ENCODE peak calls at places on chromosome 11, in seven cellular contexts. F is mammary epithelial cell, M is left ventricle myocardium inferior, S is HCT116, X is tibial nerve, L is coronary artery, W is lower lobe of right lung. Z is an unnamed sample.

GRCh38 chr11:59223611-59224010 is 10.9 kb upstream of the MPEG1 start:
- DNase-seq in F (no peak), L (no peak), X (no peak), M (no peak), S (no peak), W (no peak), Z (no peak)

GRCh38 chr11:83713701-83714100 is 427.5 kb upstream of the CCDC90B start:
- DNase-seq in M (no peak), S (no peak), W (no peak), F (no peak), X (no peak), L (no peak), Z (no peak)

GRCh38 chr11:18384157-18384641 is 10.2 kb upstream of the LDHA start:
- DNase-seq in M (peak), L (peak), S (no peak), F (peak), W (no peak), X (peak), Z (peak)

GRCh38 chr11:103601230-103601846 is 435.1 kb upstream of the DDI1 start:
- DNase-seq in M (no peak), F (peak), X (no peak), L (no peak), S (no peak), W (no peak), Z (peak)

GRCh38 chr11:116109228-116109627 is 605.0 kb upstream of the CADM1 start:
- DNase-seq in L (peak), W (no peak), F (peak), S (peak), X (no peak), M (no peak), Z (peak)

GRCh38 chr11:91664521-91664920 is 560.1 kb upstream of the FAT3 start:
- DNase-seq in M (no peak), X (no peak), W (no peak), L (no peak), S (no peak), F (no peak), Z (no peak)

GRCh38 chr11:93073026-93073425 is 103.6 kb downstream of the MTNR1B start:
- DNase-seq in M (no peak), S (no peak), F (no peak), X (no peak), L (no peak), W (no peak), Z (no peak)

GRCh38 chr11:124889692-124890091 is 8.0 kb downstream of the ROBO4 start:
- DNase-seq in W (no peak), M (no peak), X (no peak), F (no peak), S (no peak), L (no peak), Z (no peak)

GRCh38 chr11:33530824-33531223 is 169.8 kb downstream of the C11orf91 start:
- DNase-seq in X (no peak), W (no peak), M (no peak), S (no peak), L (no peak), F (peak), Z (no peak)

GRCh38 chr11:70296681-70297080 is 26.2 kb downstream of the PPFIA1 start:
- DNase-seq in X (no peak), L (no peak), W (no peak), M (no peak), F (no peak), S (no peak), Z (no peak)

GRCh38 chr11:20043992-20044391 is 116.3 kb downstream of the DBX1 start:
- DNase-seq in W (no peak), F (no peak), X (no peak), S (no peak), L (no peak), M (no peak), Z (no peak)

GRCh38 chr11:90650124-90650523 is 427.3 kb upstream of the CHORDC1 start:
- DNase-seq in S (no peak), L (no peak), W (no peak), M (no peak), F (no peak), X (no peak), Z (no peak)

GRCh38 chr11:91005458-91005857 is 782.6 kb upstream of the CHORDC1 start:
- DNase-seq in W (no peak), X (no peak), L (no peak), S (no peak), F (no peak), M (no peak), Z (no peak)

GRCh38 chr11:40380871-40381270 is 1078.6 kb downstream of the LRRC4C start:
- DNase-seq in L (no peak), F (no peak), W (no peak), M (no peak), S (peak), X (no peak), Z (no peak)

GRCh38 chr11:40388097-40388818 is 1071.2 kb downstream of the LRRC4C start:
- DNase-seq in S (no peak), M (no peak), L (no peak), F (no peak), X (no peak), W (no peak), Z (peak)

GRCh38 chr11:40381481-40381880 is 1078.0 kb downstream of the LRRC4C start:
- DNase-seq in W (no peak), F (no peak), L (no peak), M (no peak), X (no peak), S (no peak), Z (no peak)

GRCh38 chr11:40387240-40387980 is 1072.0 kb downstream of the LRRC4C start:
- DNase-seq in S (no peak), L (no peak), W (no peak), X (no peak), M (no peak), F (no peak), Z (no peak)

GRCh38 chr11:40384991-40385390 is 1074.5 kb downstream of the LRRC4C start:
- DNase-seq in L (no peak), M (no peak), F (no peak), S (no peak), X (no peak), W (no peak), Z (no peak)
- TF ChIP-seq CTCF in L (no peak), M (no peak), F (no peak), S (no peak), X (no peak), W (no peak), Z (no peak)

DNA sequence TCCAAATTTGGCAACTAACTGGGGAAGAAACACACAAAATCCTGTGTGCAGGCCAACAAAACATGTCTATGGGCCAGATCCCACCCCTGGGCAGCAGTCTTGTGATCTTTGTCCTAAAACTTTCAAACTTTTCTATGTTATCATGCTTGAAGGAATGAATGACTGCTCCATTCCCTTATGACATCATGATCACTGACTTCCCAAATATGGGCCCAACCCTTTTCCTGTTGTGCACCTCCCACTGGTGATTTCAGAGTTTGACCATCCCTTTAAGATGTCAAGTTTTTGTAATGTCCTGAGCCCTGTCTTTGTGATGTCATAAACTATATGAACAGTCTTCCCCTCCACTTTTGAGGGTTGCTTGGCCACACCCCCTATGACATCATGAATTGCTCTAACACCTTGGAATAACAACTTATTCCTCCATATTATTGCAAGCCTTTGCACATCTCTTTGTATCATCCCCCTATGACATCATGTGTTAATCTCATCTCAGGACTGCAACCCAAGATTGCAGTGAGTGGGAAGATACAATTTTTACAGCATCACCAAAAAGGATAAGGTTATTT is 16.5 kb upstream of the NUCB2 start:
- DNase-seq in L (no peak), X (no peak), S (no peak), M (no peak), F (peak), W (no peak), Z (no peak)
- H3K27ac ChIP-seq in L (no peak), X (no peak), S (no peak), M (no peak), F (peak), W (no peak), Z (no peak)

GRCh38 chr11:44125598-44125997 is 30.1 kb downstream of the EXT2 start:
- DNase-seq in M (no peak), F (no peak), S (no peak), L (no peak), X (no peak), W (no peak), Z (no peak)

GRCh38 chr11:44116433-44116832 is 21.0 kb downstream of the EXT2 start:
- DNase-seq in X (no peak), W (no peak), L (no peak), M (no peak), F (no peak), S (no peak), Z (no peak)

GRCh38 chr11:44120169-44120568 is 24.7 kb downstream of the EXT2 start:
- DNase-seq in W (no peak), L (no peak), S (no peak), M (peak), X (no peak), F (no peak), Z (peak)
- TF ChIP-seq CTCF in W (no peak), L (no peak), S (peak), M (peak), X (no peak), F (peak), Z (no peak)

DNA sequence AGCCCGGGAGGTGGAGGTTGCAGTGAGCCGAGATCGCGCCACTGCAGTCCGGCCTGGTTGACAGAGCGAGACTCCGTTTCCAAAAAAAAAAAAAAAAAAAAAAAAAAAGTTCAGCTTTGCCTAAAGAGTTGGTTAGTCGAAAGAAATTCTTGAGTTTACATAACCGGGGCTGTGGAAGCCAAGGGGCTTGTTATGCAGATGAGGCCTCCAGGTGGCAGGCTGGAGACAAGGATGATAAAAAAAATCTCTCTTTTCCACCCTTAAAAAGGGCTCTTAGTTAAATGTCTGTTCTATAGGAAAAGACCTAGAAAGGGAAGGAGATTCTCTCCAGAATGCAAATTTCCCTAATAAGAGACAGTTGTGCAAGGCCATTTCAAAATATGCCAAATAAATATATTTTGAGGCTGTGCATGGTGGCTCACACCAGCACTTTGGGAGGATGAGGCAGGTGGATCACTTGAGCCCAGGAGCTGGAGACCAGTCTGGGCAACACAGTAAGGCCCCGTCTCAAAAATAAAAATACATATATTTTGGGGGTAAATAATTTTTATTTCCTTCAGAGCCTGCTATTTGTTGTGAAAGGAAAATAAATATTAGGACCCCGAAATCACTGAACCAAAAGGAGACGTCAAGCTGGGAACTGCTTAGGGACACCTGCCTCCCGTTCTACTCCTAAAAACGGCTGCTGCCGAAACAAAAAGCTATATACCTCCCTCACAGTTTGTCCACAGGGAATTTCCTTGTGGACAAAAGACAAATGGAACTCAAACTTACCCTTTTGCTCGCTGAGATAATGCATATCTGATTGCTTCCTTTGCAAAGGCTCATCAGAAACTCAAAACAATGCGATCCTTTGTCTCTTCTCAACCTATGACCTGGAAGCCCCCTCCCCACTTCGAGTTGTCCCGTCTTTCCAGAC is 2.4 kb upstream of the IFITM2 start:
- DNase-seq in M (peak), L (no peak), W (peak), X (peak), S (no peak), F (peak), Z (peak)
- H3K27ac ChIP-seq in M (peak), L (peak), W (peak), X (peak), S (no peak), F (no peak), Z (no peak)

GRCh38 chr11:131886201-131886600 is 515.8 kb downstream of the NTM start:
- DNase-seq in S (no peak), X (no peak), W (no peak), F (peak), L (no peak), M (no peak), Z (no peak)

GRCh38 chr11:131889146-131889577 is 518.7 kb downstream of the NTM start:
- DNase-seq in M (no peak), L (no peak), X (no peak), W (no peak), S (no peak), F (peak), Z (no peak)

GRCh38 chr11:131893103-131893502 is 522.7 kb downstream of the NTM start:
- DNase-seq in M (no peak), X (no peak), F (no peak), L (no peak), S (no peak), W (no peak), Z (no peak)

GRCh38 chr11:131888230-131888826 is 517.9 kb downstream of the NTM start:
- DNase-seq in X (no peak), W (no peak), S (no peak), F (peak), M (no peak), L (no peak), Z (peak)

DNA sequence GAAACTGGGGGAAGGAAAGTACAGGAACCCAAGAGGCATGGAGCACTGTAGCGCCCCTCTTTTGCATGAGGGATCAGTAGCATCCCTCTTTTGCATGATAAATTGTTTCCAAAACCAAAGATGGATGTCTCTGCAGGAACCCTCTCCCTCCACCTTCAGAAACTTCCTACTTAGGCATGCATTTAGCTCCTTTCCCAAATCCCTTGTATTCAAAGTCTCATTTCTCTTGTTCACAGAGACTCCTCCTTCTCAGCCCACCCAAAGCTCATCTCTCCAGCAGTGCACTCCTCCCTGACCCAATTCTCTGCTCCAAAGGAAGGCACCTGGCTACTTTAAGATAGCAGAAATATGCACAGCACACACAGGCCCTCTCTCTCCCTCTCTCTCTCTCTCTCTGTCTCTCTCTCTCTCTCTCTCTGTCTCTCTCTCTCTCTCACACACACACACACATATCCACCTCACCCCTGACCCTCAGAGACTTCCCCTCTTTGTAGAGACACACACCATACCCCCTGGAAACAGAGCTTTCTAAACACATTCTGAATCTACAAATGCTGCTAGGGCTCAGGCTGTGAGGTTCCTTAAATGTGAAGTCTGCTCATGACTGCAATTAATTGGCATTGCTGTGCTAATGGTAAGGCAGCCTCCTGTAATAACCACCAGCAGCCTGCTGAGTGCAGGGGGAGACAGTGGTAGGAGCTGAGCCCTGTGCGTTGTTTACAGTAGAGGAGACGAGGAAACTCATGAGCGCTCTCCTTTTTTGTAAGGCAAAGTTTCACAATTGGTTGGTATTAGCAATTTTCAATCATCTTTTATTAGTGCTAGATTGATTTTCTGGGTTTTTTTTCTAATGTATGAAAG is 519.6 kb downstream of the NTM start:
- DNase-seq in X (no peak), M (no peak), L (no peak), F (no peak), W (no peak), S (no peak), Z (no peak)
- TF ChIP-seq CTCF in X (no peak), M (no peak), L (no peak), F (no peak), W (no peak), S (no peak), Z (no peak)